ENCODE peak calls at places on chromosomes 16 and 17, in seven cellular contexts. One of them, this sample, is unnamed.

GRCh38 chr17:57481901-57482300 is 225.6 kb downstream of the MSI2 start:
- DNase-seq in neuronal stem cell: no peak
- DNase-seq in left kidney: peak
- DNase-seq in amniotic stem cell: peak
- DNase-seq in Daoy: peak
- DNase-seq in Peyer's patch: no peak
- DNase-seq in nucleus accumbens: no peak
- DNase-seq in this sample: no peak

GRCh38 chr17:27293359-27293897 is 486 bp upstream of the WSB1 start:
- DNase-seq in neuronal stem cell: no peak
- DNase-seq in left kidney: peak
- DNase-seq in amniotic stem cell: no peak
- DNase-seq in Daoy: peak
- DNase-seq in Peyer's patch: no peak
- DNase-seq in nucleus accumbens: no peak
- DNase-seq in this sample: no peak

GRCh38 chr16:1907226-1907849 is 10.9 kb downstream of the HS3ST6 start:
- DNase-seq in neuronal stem cell: no peak
- DNase-seq in left kidney: no peak
- DNase-seq in amniotic stem cell: no peak
- DNase-seq in Daoy: no peak
- DNase-seq in Peyer's patch: no peak
- DNase-seq in nucleus accumbens: no peak
- DNase-seq in this sample: no peak

GRCh38 chr17:28807925-28808641 is 34.5 kb downstream of the FAM222B start:
- DNase-seq in neuronal stem cell: no peak
- DNase-seq in left kidney: peak
- DNase-seq in amniotic stem cell: peak
- DNase-seq in Daoy: peak
- DNase-seq in Peyer's patch: no peak
- DNase-seq in nucleus accumbens: no peak
- DNase-seq in this sample: no peak

GRCh38 chr17:43550754-43551153 is 4.6 kb upstream of the ETV4 start:
- DNase-seq in neuronal stem cell: no peak
- DNase-seq in left kidney: no peak
- DNase-seq in amniotic stem cell: no peak
- DNase-seq in Daoy: no peak
- DNase-seq in Peyer's patch: no peak
- DNase-seq in nucleus accumbens: no peak
- DNase-seq in this sample: no peak

GRCh38 chr16:52617591-52617990 is 70.6 kb upstream of the TOX3 start:
- DNase-seq in neuronal stem cell: no peak
- DNase-seq in left kidney: no peak
- DNase-seq in amniotic stem cell: no peak
- DNase-seq in Daoy: no peak
- DNase-seq in Peyer's patch: no peak
- DNase-seq in nucleus accumbens: no peak
- DNase-seq in this sample: no peak

GRCh38 chr16:72997141-72997542 is 50.8 kb downstream of the ZFHX3 start:
- DNase-seq in neuronal stem cell: no peak
- DNase-seq in left kidney: peak
- DNase-seq in amniotic stem cell: no peak
- DNase-seq in Daoy: no peak
- DNase-seq in Peyer's patch: no peak
- DNase-seq in nucleus accumbens: no peak
- DNase-seq in this sample: no peak

GRCh38 chr17:2023692-2024571 is 1.2 kb downstream of the RTN4RL1 start:
- DNase-seq in neuronal stem cell: peak
- DNase-seq in left kidney: peak
- DNase-seq in amniotic stem cell: no peak
- DNase-seq in Daoy: peak
- DNase-seq in Peyer's patch: peak
- DNase-seq in nucleus accumbens: no peak
- DNase-seq in this sample: peak

GRCh38 chr17:6456914-6457687 is 12.8 kb downstream of the PIMREG start:
- DNase-seq in neuronal stem cell: no peak
- DNase-seq in left kidney: peak
- DNase-seq in amniotic stem cell: no peak
- DNase-seq in Daoy: peak
- DNase-seq in Peyer's patch: no peak
- DNase-seq in nucleus accumbens: no peak
- DNase-seq in this sample: no peak

GRCh38 chr17:31508310-31509094 is 117.0 kb downstream of the RAB11FIP4 start:
- DNase-seq in neuronal stem cell: no peak
- DNase-seq in left kidney: no peak
- DNase-seq in amniotic stem cell: no peak
- DNase-seq in Daoy: no peak
- DNase-seq in Peyer's patch: peak
- DNase-seq in nucleus accumbens: no peak
- DNase-seq in this sample: peak

GRCh38 chr17:61420128-61420527 is 20.5 kb downstream of the TBX2 start:
- DNase-seq in neuronal stem cell: no peak
- DNase-seq in left kidney: no peak
- DNase-seq in amniotic stem cell: no peak
- DNase-seq in Daoy: no peak
- DNase-seq in Peyer's patch: no peak
- DNase-seq in nucleus accumbens: no peak
- DNase-seq in this sample: no peak

GRCh38 chr17:79279320-79279719 is 204.7 kb downstream of the ENGASE start:
- DNase-seq in neuronal stem cell: no peak
- DNase-seq in left kidney: no peak
- DNase-seq in amniotic stem cell: no peak
- DNase-seq in Daoy: no peak
- DNase-seq in Peyer's patch: no peak
- DNase-seq in nucleus accumbens: no peak
- DNase-seq in this sample: no peak

GRCh38 chr17:21282231-21282630 is 2.3 kb upstream of the MAP2K3 start:
- DNase-seq in neuronal stem cell: no peak
- DNase-seq in left kidney: no peak
- DNase-seq in amniotic stem cell: peak
- DNase-seq in Daoy: peak
- DNase-seq in Peyer's patch: no peak
- DNase-seq in nucleus accumbens: no peak
- DNase-seq in this sample: no peak

GRCh38 chr17:65170839-65171238 is 33.7 kb downstream of the RGS9 start:
- DNase-seq in neuronal stem cell: no peak
- DNase-seq in left kidney: no peak
- DNase-seq in amniotic stem cell: no peak
- DNase-seq in Daoy: peak
- DNase-seq in Peyer's patch: no peak
- DNase-seq in nucleus accumbens: no peak
- DNase-seq in this sample: no peak

GRCh38 chr16:67394271-67395104 is 1.2 kb upstream of the TPPP3 start:
- DNase-seq in neuronal stem cell: peak
- DNase-seq in left kidney: peak
- DNase-seq in amniotic stem cell: no peak
- DNase-seq in Daoy: no peak
- DNase-seq in Peyer's patch: peak
- DNase-seq in nucleus accumbens: no peak
- DNase-seq in this sample: no peak

GRCh38 chr17:18959071-18959844 is 7.3 kb downstream of the SLC5A10 start:
- DNase-seq in neuronal stem cell: no peak
- DNase-seq in left kidney: peak
- DNase-seq in amniotic stem cell: no peak
- DNase-seq in Daoy: no peak
- DNase-seq in Peyer's patch: no peak
- DNase-seq in nucleus accumbens: no peak
- DNase-seq in this sample: no peak

GRCh38 chr17:6755281-6755680 is 565 bp upstream of the XAF1 start:
- DNase-seq in neuronal stem cell: no peak
- DNase-seq in left kidney: no peak
- DNase-seq in amniotic stem cell: peak
- DNase-seq in Daoy: no peak
- DNase-seq in Peyer's patch: no peak
- DNase-seq in nucleus accumbens: no peak
- DNase-seq in this sample: no peak

GRCh38 chr16:89185062-89185751 is 13.7 kb downstream of the CDH15 start:
- DNase-seq in neuronal stem cell: no peak
- DNase-seq in left kidney: peak
- DNase-seq in amniotic stem cell: no peak
- DNase-seq in Daoy: no peak
- DNase-seq in Peyer's patch: no peak
- DNase-seq in nucleus accumbens: no peak
- DNase-seq in this sample: no peak

GRCh38 chr17:9880582-9880999 is 24.5 kb downstream of the RCVRN start:
- DNase-seq in neuronal stem cell: no peak
- DNase-seq in left kidney: peak
- DNase-seq in amniotic stem cell: no peak
- DNase-seq in Daoy: peak
- DNase-seq in Peyer's patch: no peak
- DNase-seq in nucleus accumbens: no peak
- DNase-seq in this sample: no peak

GRCh38 chr17:82400830-82401229 is 17.3 kb upstream of the HEXD start:
- DNase-seq in neuronal stem cell: no peak
- DNase-seq in left kidney: no peak
- DNase-seq in amniotic stem cell: no peak
- DNase-seq in Daoy: no peak
- DNase-seq in Peyer's patch: peak
- DNase-seq in nucleus accumbens: no peak
- DNase-seq in this sample: peak

GRCh38 chr16:67240506-67240905 is 6.8 kb downstream of the FHOD1 start:
- DNase-seq in neuronal stem cell: no peak
- DNase-seq in left kidney: no peak
- DNase-seq in amniotic stem cell: no peak
- DNase-seq in Daoy: peak
- DNase-seq in Peyer's patch: no peak
- DNase-seq in nucleus accumbens: no peak
- DNase-seq in this sample: no peak

GRCh38 chr16:89010210-89010925 is 33.4 kb upstream of the CBFA2T3 start:
- DNase-seq in neuronal stem cell: no peak
- DNase-seq in left kidney: no peak
- DNase-seq in amniotic stem cell: no peak
- DNase-seq in Daoy: no peak
- DNase-seq in Peyer's patch: no peak
- DNase-seq in nucleus accumbens: no peak
- DNase-seq in this sample: no peak

GRCh38 chr17:8873801-8874715 is 6.6 kb upstream of the PIK3R6 start:
- DNase-seq in neuronal stem cell: no peak
- DNase-seq in left kidney: no peak
- DNase-seq in amniotic stem cell: no peak
- DNase-seq in Daoy: no peak
- DNase-seq in Peyer's patch: no peak
- DNase-seq in nucleus accumbens: no peak
- DNase-seq in this sample: no peak

GRCh38 chr16:19114359-19115147 is 789 bp downstream of the ITPRIPL2 start:
- DNase-seq in neuronal stem cell: peak
- DNase-seq in left kidney: peak
- DNase-seq in amniotic stem cell: no peak
- DNase-seq in Daoy: peak
- DNase-seq in Peyer's patch: peak
- DNase-seq in nucleus accumbens: no peak
- DNase-seq in this sample: no peak

GRCh38 chr17:50660042-50660886 is 25.6 kb downstream of the ABCC3 start:
- DNase-seq in neuronal stem cell: no peak
- DNase-seq in left kidney: peak
- DNase-seq in amniotic stem cell: no peak
- DNase-seq in Daoy: peak
- DNase-seq in Peyer's patch: no peak
- DNase-seq in nucleus accumbens: no peak
- DNase-seq in this sample: no peak

GRCh38 chr17:5706835-5707234 is 122.5 kb upstream of the NLRP1 start:
- DNase-seq in neuronal stem cell: peak
- DNase-seq in left kidney: peak
- DNase-seq in amniotic stem cell: peak
- DNase-seq in Daoy: peak
- DNase-seq in Peyer's patch: peak
- DNase-seq in nucleus accumbens: no peak
- DNase-seq in this sample: peak

GRCh38 chr17:45319239-45319703 is 2.5 kb upstream of the MAP3K14 start:
- DNase-seq in neuronal stem cell: no peak
- DNase-seq in left kidney: no peak
- DNase-seq in amniotic stem cell: no peak
- DNase-seq in Daoy: peak
- DNase-seq in Peyer's patch: no peak
- DNase-seq in nucleus accumbens: peak
- DNase-seq in this sample: no peak

GRCh38 chr17:15440347-15440746 is 27.1 kb downstream of the CDRT4 start:
- DNase-seq in neuronal stem cell: no peak
- DNase-seq in left kidney: no peak
- DNase-seq in amniotic stem cell: no peak
- DNase-seq in Daoy: no peak
- DNase-seq in Peyer's patch: no peak
- DNase-seq in nucleus accumbens: no peak
- DNase-seq in this sample: no peak

GRCh38 chr17:20063665-20064648 is 54.8 kb downstream of the SPECC1 start:
- DNase-seq in neuronal stem cell: no peak
- DNase-seq in left kidney: no peak
- DNase-seq in amniotic stem cell: peak
- DNase-seq in Daoy: peak
- DNase-seq in Peyer's patch: peak
- DNase-seq in nucleus accumbens: peak
- DNase-seq in this sample: no peak

GRCh38 chr17:41340496-41340895 is 10.1 kb downstream of the KRT33A start:
- DNase-seq in neuronal stem cell: no peak
- DNase-seq in left kidney: peak
- DNase-seq in amniotic stem cell: no peak
- DNase-seq in Daoy: no peak
- DNase-seq in Peyer's patch: no peak
- DNase-seq in nucleus accumbens: no peak
- DNase-seq in this sample: no peak

This sample was measured in B cell.